ENCODE peak calls at places on chromosomes 3 and 15, in five cellular contexts. M is heart right ventricle, P is GM12878, A is astrocyte of the spinal cord, D is lower leg skin. R is an unnamed sample.

GRCh38 chr15:90513448-90513847 is 16.3 kb upstream of the CRTC3 start:
- DNase-seq in M (no peak), P (no peak), A (no peak), D (no peak), R (no peak)

GRCh38 chr3:15300318-15301078 is 31.9 kb downstream of the SH3BP5 start:
- DNase-seq in M (no peak), P (no peak), A (peak), D (peak), R (peak)

GRCh38 chr3:100634493-100635272 is 25.3 kb downstream of the ADGRG7 start:
- DNase-seq in M (no peak), P (peak), A (no peak), D (no peak), R (no peak)

GRCh38 chr3:5016218-5017161 is 37.3 kb downstream of the BHLHE40 start:
- DNase-seq in M (peak), P (no peak), A (peak), D (peak), R (no peak)

GRCh38 chr3:69313251-69313650 is 72.6 kb downstream of the FRMD4B start:
- DNase-seq in M (no peak), P (no peak), A (no peak), D (no peak), R (no peak)

GRCh38 chr15:63675263-63675662 is 78.1 kb downstream of the FBXL22 start:
- DNase-seq in M (no peak), P (no peak), A (no peak), D (no peak), R (no peak)

GRCh38 chr3:71109241-71109976 is 474.1 kb downstream of the FOXP1 start:
- DNase-seq in M (no peak), P (no peak), A (peak), D (no peak), R (peak)

GRCh38 chr15:100783296-100783695 is 96.3 kb upstream of the ALDH1A3 start:
- DNase-seq in M (no peak), P (no peak), A (no peak), D (peak), R (no peak)

GRCh38 chr15:22888120-22888859 is 49.8 kb downstream of the NIPA2 start:
- DNase-seq in M (no peak), P (no peak), A (peak), D (no peak), R (peak)

GRCh38 chr15:71096676-71097075 is 18.6 kb upstream of the THSD4 start:
- DNase-seq in M (no peak), P (no peak), A (no peak), D (no peak), R (peak)

GRCh38 chr3:46939578-46940405 is 36.8 kb downstream of the CCDC12 start:
- DNase-seq in M (no peak), P (no peak), A (no peak), D (no peak), R (no peak)

GRCh38 chr3:78497025-78497424 is 1270.8 kb downstream of the ROBO1 start:
- DNase-seq in M (peak), P (no peak), A (no peak), D (no peak), R (no peak)

GRCh38 chr3:191412764-191413163 is 48.2 kb upstream of the PYDC2 start:
- DNase-seq in M (no peak), P (no peak), A (peak), D (no peak), R (peak)

GRCh38 chr3:193782747-193783146 is 189.7 kb downstream of the OPA1 start:
- DNase-seq in M (no peak), P (no peak), A (no peak), D (no peak), R (no peak)

GRCh38 chr3:171190668-171191067 is 164.1 kb upstream of the SLC2A2 start:
- DNase-seq in M (no peak), P (no peak), A (no peak), D (no peak), R (no peak)

GRCh38 chr15:83398591-83398990 is 48.5 kb upstream of the SH3GL3 start:
- DNase-seq in M (no peak), P (no peak), A (peak), D (no peak), R (peak)

GRCh38 chr3:48464713-48465221 is 18.2 kb downstream of the ATRIP start:
- DNase-seq in M (no peak), P (no peak), A (no peak), D (no peak), R (no peak)

GRCh38 chr3:49689046-49689886 is at the start of the genes MST1 and RNF123:
- DNase-seq in M (peak), P (peak), A (peak), D (peak), R (peak)

GRCh38 chr3:15433531-15433930 is 6.1 kb downstream of the EAF1 start:
- DNase-seq in M (no peak), P (no peak), A (no peak), D (no peak), R (no peak)

GRCh38 chr15:39944711-39945110 is 10.8 kb downstream of the EIF2AK4 start:
- DNase-seq in M (no peak), P (no peak), A (peak), D (no peak), R (no peak)

GRCh38 chr3:140334105-140334504 is 343.8 kb upstream of the TRIM42 start:
- DNase-seq in M (no peak), P (no peak), A (no peak), D (no peak), R (no peak)

GRCh38 chr3:158751316-158751715 is 19.1 kb upstream of the RARRES1 start:
- DNase-seq in M (no peak), P (no peak), A (no peak), D (no peak), R (no peak)

GRCh38 chr3:141876891-141877561 is 583 bp downstream of the ATP1B3 start:
- DNase-seq in M (peak), P (no peak), A (peak), D (peak), R (no peak)

GRCh38 chr3:111639316-111639715 is 44.2 kb upstream of the ZBED2 start:
- DNase-seq in M (no peak), P (no peak), A (no peak), D (no peak), R (peak)

GRCh38 chr15:70189826-70190225 is 92.1 kb upstream of the TLE3 start:
- DNase-seq in M (no peak), P (no peak), A (no peak), D (no peak), R (no peak)

GRCh38 chr15:100958326-100959065 is 39.3 kb downstream of the LRRK1 start:
- DNase-seq in M (no peak), P (no peak), A (peak), D (no peak), R (no peak)

GRCh38 chr3:47485812-47486211 is 10.1 kb upstream of the SCAP start:
- DNase-seq in M (no peak), P (no peak), A (no peak), D (no peak), R (no peak)

GRCh38 chr15:42582569-42583235 is 7.3 kb downstream of the STARD9 start:
- DNase-seq in M (no peak), P (no peak), A (no peak), D (no peak), R (no peak)

DNA sequence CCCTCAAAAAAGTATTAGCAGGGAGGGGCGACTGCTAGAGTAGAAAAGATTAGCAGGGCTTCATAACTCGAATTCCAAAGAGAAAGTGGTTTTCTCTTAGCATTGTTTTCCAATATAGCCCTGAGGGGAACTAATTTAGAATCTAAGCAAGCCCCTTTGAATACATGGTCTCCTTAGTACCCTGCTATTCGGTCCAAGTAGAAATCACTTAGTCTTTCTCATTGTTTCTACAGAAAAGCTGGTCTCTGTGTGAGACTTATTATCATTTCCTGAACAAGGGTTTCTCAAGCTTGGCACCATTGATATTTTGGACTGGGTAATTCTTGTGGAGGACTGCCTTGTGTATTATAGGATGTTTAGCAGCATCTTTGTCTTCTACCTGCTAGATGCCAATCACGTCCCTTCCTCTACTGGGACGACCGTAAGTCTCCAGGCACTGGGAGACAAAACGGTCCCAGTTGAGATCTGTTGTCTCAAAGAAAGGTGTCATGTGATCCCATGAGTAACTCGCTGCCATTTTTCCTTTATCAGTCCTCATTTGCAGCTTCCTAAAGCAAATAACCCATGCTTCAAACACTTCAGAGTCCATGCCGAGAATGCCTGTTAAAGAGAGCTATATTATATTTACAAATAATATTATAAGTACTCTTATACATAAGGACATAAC is 230.7 kb upstream of the SLCO3A1 start:
- DNase-seq in M (no peak), P (no peak), A (peak), D (no peak), R (no peak)
- TF ChIP-seq CTCF in M (no peak), P (no peak), A (no peak), D (no peak), R (no peak)

GRCh38 chr3:133992951-133993595 is 36.7 kb downstream of the SLCO2A1 start:
- DNase-seq in M (no peak), P (no peak), A (no peak), D (peak), R (no peak)

GRCh38 chr3:133991637-133992036 is 38.1 kb downstream of the SLCO2A1 start:
- DNase-seq in M (no peak), P (no peak), A (peak), D (peak), R (no peak)

GRCh38 chr3:133991209-133991608 is 38.5 kb downstream of the SLCO2A1 start:
- DNase-seq in M (peak), P (no peak), A (no peak), D (peak), R (no peak)

GRCh38 chr3:133994166-133994910 is 35.4 kb downstream of the SLCO2A1 start:
- DNase-seq in M (no peak), P (no peak), A (no peak), D (peak), R (no peak)

DNA sequence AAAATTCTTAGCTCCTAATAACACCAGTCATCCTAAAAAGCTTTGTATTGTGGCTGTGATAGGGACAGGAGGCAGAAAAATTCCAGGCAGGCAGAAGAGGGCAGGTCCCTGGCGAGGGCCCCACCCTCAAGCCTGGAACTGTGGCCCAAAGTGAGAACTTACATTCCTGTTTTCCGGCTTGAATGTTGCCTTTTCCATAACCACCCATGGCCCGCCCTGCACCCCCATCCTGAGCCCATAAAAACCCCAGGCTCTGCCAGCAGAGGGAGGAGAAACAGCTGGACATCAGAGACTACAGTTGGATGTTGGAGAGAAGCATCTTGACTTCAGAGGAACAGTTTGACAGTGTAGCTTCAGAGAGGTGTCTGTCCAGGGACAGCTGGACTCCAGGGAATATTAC is 37.3 kb downstream of the SLCO2A1 start:
- DNase-seq in M (no peak), P (no peak), A (no peak), D (peak), R (no peak)
- TF ChIP-seq CTCF in M (no peak), P (no peak), A (no peak), D (no peak), R (no peak)

DNA sequence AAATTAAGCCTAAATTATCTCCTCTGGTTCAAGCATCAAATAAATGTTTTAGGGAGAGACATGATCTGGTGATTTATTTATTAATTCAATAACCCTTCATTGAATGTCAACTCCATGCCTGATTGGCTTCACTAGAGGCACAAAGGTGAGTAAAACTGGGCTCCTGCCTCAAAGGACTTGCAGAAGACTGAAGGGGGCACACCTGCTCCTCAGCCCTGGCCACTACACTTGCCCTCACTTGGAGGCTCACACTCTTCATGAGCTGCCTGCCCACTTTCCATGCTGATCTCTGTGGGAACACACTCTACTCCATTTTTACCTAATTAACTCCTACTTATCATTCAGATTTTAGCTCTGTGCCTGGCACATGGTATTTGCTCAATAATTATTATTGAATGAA is 84.4 kb upstream of the KCNMB2 start:
- DNase-seq in M (no peak), P (no peak), A (no peak), D (no peak), R (no peak)
- TF ChIP-seq CTCF in M (no peak), P (peak), A (no peak), D (no peak), R (no peak)

GRCh38 chr3:11272913-11273574 is 847 bp downstream of the ATG7 start:
- DNase-seq in M (no peak), P (no peak), A (no peak), D (no peak), R (no peak)

GRCh38 chr3:11274743-11275142 is 2.5 kb downstream of the ATG7 start:
- DNase-seq in M (no peak), P (no peak), A (no peak), D (no peak), R (no peak)

GRCh38 chr3:11269007-11269406 is 3.2 kb upstream of the ATG7 start:
- DNase-seq in M (no peak), P (no peak), A (no peak), D (no peak), R (no peak)

GRCh38 chr3:11273945-11274344 is 1.7 kb downstream of the ATG7 start:
- DNase-seq in M (no peak), P (no peak), A (no peak), D (no peak), R (no peak)

DNA sequence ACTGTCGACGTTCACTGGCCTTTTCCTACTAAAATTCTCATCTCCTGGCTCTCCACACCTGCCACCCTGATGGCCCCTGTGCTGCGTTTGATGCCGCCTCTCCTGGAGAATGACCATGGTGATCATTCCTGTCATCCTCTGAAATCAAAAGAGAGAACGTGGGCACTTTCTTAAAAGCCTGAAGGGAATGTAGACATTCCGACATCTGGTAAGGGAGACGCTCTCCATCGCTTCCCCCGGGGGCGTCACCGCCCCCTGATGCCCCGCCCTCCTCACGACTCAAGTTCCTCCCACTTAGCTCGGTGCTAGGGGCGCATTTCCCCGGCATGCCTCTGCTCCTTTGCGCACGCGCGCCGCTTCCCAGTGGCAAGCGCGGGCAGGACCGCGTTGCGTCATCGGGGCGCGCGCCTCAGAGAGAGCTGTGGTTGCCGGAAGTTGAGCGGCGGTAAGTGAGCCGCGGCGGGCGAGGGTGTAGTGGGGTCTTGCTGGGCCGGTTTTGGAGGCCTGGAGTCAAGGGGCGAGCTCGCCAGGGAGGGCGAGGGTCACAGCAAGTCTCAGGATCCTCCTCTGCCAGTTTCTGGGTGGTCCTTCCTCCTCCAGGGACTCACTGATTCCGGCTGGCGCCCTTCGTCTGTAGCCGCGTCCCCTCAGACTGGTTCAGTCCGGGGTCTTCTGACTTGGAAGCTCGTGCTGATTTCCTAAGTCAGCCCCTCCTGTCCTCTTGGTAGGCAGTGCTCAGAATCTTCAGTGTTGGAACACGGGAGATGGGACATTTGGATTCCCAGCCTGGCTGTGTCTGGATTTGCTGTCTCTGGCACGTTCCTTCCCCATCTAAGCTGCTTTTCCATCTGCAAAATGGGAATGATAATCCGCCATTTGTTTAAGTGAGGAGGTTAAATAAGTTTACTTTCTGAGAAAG is at the start of gene ATG7:
- DNase-seq in M (peak), P (peak), A (peak), D (peak), R (peak)
- TF ChIP-seq CTCF in M (no peak), P (no peak), A (no peak), D (no peak), R (peak)

GRCh38 chr3:164390046-164390445 is 688.2 kb downstream of the SI start:
- DNase-seq in M (no peak), P (no peak), A (no peak), D (no peak), R (no peak)
- TF ChIP-seq CTCF in M (peak), P (no peak), A (no peak), D (no peak), R (peak)

GRCh38 chr15:45185903-45186770 is 1.6 kb downstream of the SHF start:
- DNase-seq in M (no peak), P (no peak), A (no peak), D (peak), R (no peak)

GRCh38 chr15:45186771-45187577 is 792 bp downstream of the SHF start:
- DNase-seq in M (no peak), P (no peak), A (no peak), D (peak), R (no peak)

GRCh38 chr15:45187578-45187893 is 230 bp downstream of the SHF start:
- DNase-seq in M (no peak), P (no peak), A (no peak), D (no peak), R (no peak)

GRCh38 chr15:45185069-45185779 is 2.5 kb downstream of the SHF start:
- DNase-seq in M (no peak), P (no peak), A (no peak), D (no peak), R (no peak)

DNA sequence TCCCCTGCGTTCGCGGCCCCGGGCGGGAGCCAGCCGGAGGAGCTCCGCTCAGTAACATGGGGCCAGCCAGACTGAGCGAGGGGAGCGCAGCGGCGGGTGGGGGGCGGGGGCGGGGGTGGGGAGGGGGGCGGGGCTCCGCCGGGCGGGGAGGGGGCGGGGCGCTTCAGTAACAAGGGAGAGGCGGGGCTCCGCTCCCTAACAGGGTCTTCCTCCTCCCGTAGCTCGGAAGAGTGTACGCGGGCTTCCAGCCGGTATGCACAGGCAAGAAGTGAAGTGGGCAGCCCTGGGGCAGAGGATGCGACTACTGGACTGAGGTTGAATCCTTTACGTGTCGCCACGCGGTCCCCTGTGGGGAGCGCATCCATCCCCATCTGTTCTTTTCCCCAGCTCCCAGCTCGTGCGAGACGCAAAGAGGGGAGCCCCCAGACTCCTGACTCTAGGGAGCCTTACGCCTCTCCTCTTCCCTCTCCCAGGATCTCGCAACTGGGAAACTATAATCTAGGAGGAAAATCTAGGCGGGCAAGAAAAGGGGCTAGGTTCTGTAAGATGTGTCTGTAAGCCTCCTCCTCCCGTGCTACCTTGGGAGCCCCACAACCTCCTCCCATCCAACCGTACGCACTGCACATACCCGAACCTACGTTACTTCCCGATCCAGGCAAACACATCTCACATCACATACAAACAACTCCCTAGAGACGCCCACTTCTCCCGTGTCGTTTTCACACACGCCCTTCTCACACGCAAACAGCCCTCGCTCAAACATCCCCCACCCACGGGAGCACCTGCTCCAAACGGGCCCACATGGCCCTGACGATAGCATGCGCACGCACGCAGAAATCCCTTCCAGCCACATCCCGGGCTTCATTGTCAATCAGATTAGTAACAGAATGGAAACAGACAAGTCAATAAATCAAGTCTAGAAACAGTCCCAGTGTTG is at the start of gene SHF:
- DNase-seq in M (peak), P (no peak), A (peak), D (no peak), R (no peak)
- TF ChIP-seq CTCF in M (no peak), P (no peak), A (no peak), D (no peak), R (no peak)